ENCODE peak calls at places on chromosomes 7 and 10, in ten cellular contexts. L, D, B, S, C, P, Z, F, N and G are unnamed samples.

GRCh38 chr10:63798599-63799498 is 277.6 kb downstream of the REEP3 start:
- DNase-seq in L (no peak), D (no peak), B (peak), S (peak), C (no peak), P (no peak), Z (peak), F (no peak), N (peak), G (no peak)

GRCh38 chr10:103659674-103660363 is 166.3 kb downstream of the NEURL1 start:
- DNase-seq in L (peak), D (peak), B (peak), S (peak), C (no peak), P (peak), Z (peak), F (no peak), N (peak), G (peak)

GRCh38 chr10:93608421-93608820 is 3.9 kb upstream of the PDE6C start:
- DNase-seq in L (no peak), D (no peak), B (no peak), S (no peak), C (no peak), P (no peak), Z (no peak), F (no peak), N (no peak), G (no peak)

GRCh38 chr7:4713183-4713784 is 31.2 kb downstream of the FOXK1 start:
- DNase-seq in L (no peak), D (no peak), B (no peak), S (no peak), C (no peak), P (no peak), Z (peak), F (no peak), N (no peak), G (no peak)

GRCh38 chr10:79185796-79186374 is 117.1 kb downstream of the ZMIZ1 start:
- DNase-seq in L (no peak), D (no peak), B (no peak), S (peak), C (no peak), P (no peak), Z (no peak), F (no peak), N (no peak), G (no peak)

GRCh38 chr7:121447191-121447920 is 51.2 kb upstream of the FAM3C start:
- DNase-seq in L (no peak), D (no peak), B (peak), S (no peak), C (no peak), P (no peak), Z (no peak), F (no peak), N (no peak), G (no peak)

GRCh38 chr7:93551063-93551895 is 23.2 kb downstream of the CALCR start:
- DNase-seq in L (no peak), D (no peak), B (no peak), S (peak), C (no peak), P (no peak), Z (peak), F (no peak), N (no peak), G (no peak)

GRCh38 chr7:11009631-11010030 is 36.0 kb downstream of the PHF14 start:
- DNase-seq in L (no peak), D (no peak), B (no peak), S (no peak), C (no peak), P (no peak), Z (peak), F (no peak), N (no peak), G (no peak)

GRCh38 chr10:77541247-77541646 is 96.4 kb downstream of the KCNMA1 start:
- DNase-seq in L (no peak), D (no peak), B (no peak), S (no peak), C (no peak), P (no peak), Z (no peak), F (no peak), N (no peak), G (no peak)

GRCh38 chr10:77926566-77927342 is at the start of gene DLG5:
- DNase-seq in L (peak), D (no peak), B (peak), S (peak), C (no peak), P (no peak), Z (peak), F (peak), N (peak), G (no peak)

GRCh38 chr10:69846252-69847000 is 44.7 kb downstream of the COL13A1 start:
- DNase-seq in L (no peak), D (no peak), B (no peak), S (no peak), C (no peak), P (no peak), Z (no peak), F (peak), N (no peak), G (no peak)

GRCh38 chr10:133452453-133452852 is 1.3 kb upstream of the SCART1 start:
- DNase-seq in L (no peak), D (no peak), B (no peak), S (no peak), C (no peak), P (no peak), Z (no peak), F (no peak), N (no peak), G (no peak)

GRCh38 chr7:151168022-151168786 is 710 bp upstream of the GBX1 start:
- DNase-seq in L (peak), D (peak), B (no peak), S (peak), C (no peak), P (peak), Z (no peak), F (peak), N (no peak), G (no peak)

GRCh38 chr10:70191906-70192305 is 21.6 kb upstream of the SAR1A start:
- DNase-seq in L (no peak), D (no peak), B (no peak), S (no peak), C (no peak), P (no peak), Z (peak), F (no peak), N (no peak), G (no peak)

GRCh38 chr7:52992479-52993195 is 42.8 kb upstream of the POM121L12 start:
- DNase-seq in L (no peak), D (no peak), B (no peak), S (no peak), C (no peak), P (no peak), Z (no peak), F (no peak), N (no peak), G (no peak)

GRCh38 chr7:38318803-38319416 is 45.5 kb upstream of the TARP start:
- DNase-seq in L (no peak), D (no peak), B (no peak), S (peak), C (peak), P (no peak), Z (peak), F (peak), N (no peak), G (no peak)

GRCh38 chr7:17939111-17939669 is 1.1 kb downstream of the SNX13 start:
- DNase-seq in L (no peak), D (no peak), B (no peak), S (no peak), C (no peak), P (peak), Z (peak), F (no peak), N (no peak), G (no peak)

GRCh38 chr7:43583424-43584199 is 704 bp downstream of the STK17A start:
- DNase-seq in L (peak), D (peak), B (peak), S (peak), C (peak), P (peak), Z (peak), F (peak), N (peak), G (peak)

GRCh38 chr7:35513828-35514227 is 181.1 kb downstream of the HERPUD2 start:
- DNase-seq in L (no peak), D (no peak), B (no peak), S (no peak), C (no peak), P (no peak), Z (no peak), F (no peak), N (no peak), G (no peak)

GRCh38 chr10:114289096-114289436 is 50.0 kb downstream of the VWA2 start:
- DNase-seq in L (no peak), D (no peak), B (no peak), S (no peak), C (no peak), P (no peak), Z (no peak), F (no peak), N (no peak), G (no peak)

GRCh38 chr7:135077642-135078041 is 70.2 kb upstream of the TMEM140 start:
- DNase-seq in L (no peak), D (no peak), B (no peak), S (no peak), C (no peak), P (no peak), Z (no peak), F (no peak), N (no peak), G (no peak)

GRCh38 chr10:71333154-71333887 is 14.3 kb downstream of the SLC29A3 start:
- DNase-seq in L (no peak), D (no peak), B (no peak), S (no peak), C (no peak), P (no peak), Z (no peak), F (no peak), N (no peak), G (no peak)

GRCh38 chr7:118148930-118149329 is 35.0 kb upstream of the LSM8 start:
- DNase-seq in L (no peak), D (no peak), B (no peak), S (no peak), C (no peak), P (no peak), Z (peak), F (no peak), N (no peak), G (no peak)